ENCODE peak calls at places on chromosomes 5 and 9, in seven cellular contexts. W, Y, C, F, V, P and O are unnamed samples.

GRCh38 chr9:94780516-94780950 is 54.0 kb downstream of the AOPEP start:
- DNase-seq in W (no peak), Y (no peak), C (no peak), F (no peak), V (no peak), P (no peak), O (no peak)

GRCh38 chr5:68459093-68459492 is 243.5 kb downstream of the PIK3R1 start:
- DNase-seq in W (no peak), Y (no peak), C (no peak), F (no peak), V (no peak), P (no peak), O (no peak)

GRCh38 chr9:106934831-106935230 is 71.9 kb downstream of the ZNF462 start:
- DNase-seq in W (no peak), Y (no peak), C (no peak), F (no peak), V (no peak), P (no peak), O (no peak)

GRCh38 chr5:68277427-68277826 is 61.9 kb downstream of the PIK3R1 start:
- DNase-seq in W (no peak), Y (no peak), C (no peak), F (no peak), V (no peak), P (no peak), O (no peak)

GRCh38 chr9:118595719-118596305 is 773.4 kb downstream of the BRINP1 start:
- DNase-seq in W (peak; percentile 17), Y (no peak), C (no peak), F (peak; percentile 24), V (peak; percentile 7), P (no peak), O (peak; percentile 66)

GRCh38 chr5:83972909-83973308 is 252.3 kb upstream of the HAPLN1 start:
- DNase-seq in W (no peak), Y (no peak), C (no peak), F (no peak), V (no peak), P (no peak), O (no peak)

GRCh38 chr9:22206833-22207232 is 197.7 kb upstream of the CDKN2B start:
- DNase-seq in W (no peak), Y (no peak), C (no peak), F (no peak), V (no peak), P (no peak), O (no peak)

GRCh38 chr5:66595877-66596790 is at the start of gene MAST4:
- DNase-seq in W (peak; percentile 84), Y (peak; percentile 43), C (peak; percentile 95), F (peak; percentile 89), V (peak; percentile 91), P (peak; percentile 92), O (peak; percentile 92)

GRCh38 chr9:94159069-94159915 is 75.0 kb downstream of the PTPDC1 start:
- DNase-seq in W (no peak), Y (no peak), C (no peak), F (no peak), V (no peak), P (no peak), O (no peak)

GRCh38 chr5:159504857-159505304 is 174.6 kb upstream of the IL12B start:
- DNase-seq in W (no peak), Y (no peak), C (peak; percentile 62), F (peak; percentile 88), V (no peak), P (no peak), O (peak; percentile 67)

GRCh38 chr5:127975961-127976360 is 107.6 kb upstream of the SLC12A2 start:
- DNase-seq in W (no peak), Y (no peak), C (no peak), F (no peak), V (no peak), P (no peak), O (no peak)

DNA sequence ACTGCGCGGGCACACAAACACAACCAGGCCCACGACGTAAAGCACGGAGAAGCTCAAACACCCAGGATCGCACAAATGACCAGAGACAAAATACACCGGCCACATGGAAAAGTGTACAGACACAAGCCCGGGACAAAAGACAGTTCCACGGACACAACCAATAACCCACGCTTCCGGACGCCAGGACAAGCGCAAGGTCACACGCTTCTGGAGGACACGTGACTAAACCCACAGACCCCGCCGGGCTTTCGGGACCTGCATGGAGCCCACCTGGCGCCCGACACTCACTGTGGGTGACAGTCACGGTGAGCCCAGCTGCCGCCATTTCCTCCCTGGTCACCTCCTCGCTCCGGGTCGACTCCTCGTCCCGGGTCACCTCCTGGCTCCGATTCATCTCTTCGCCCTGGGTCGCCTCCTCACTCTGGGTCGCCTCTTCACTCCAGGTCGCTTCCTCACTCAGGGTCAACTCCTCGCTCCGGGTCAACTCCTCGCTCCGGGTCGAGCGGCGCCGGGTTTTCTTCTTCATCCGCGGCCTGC is 504 bp downstream of the BAG1 start:
- DNase-seq in W (peak; percentile 57), Y (no peak), C (no peak), F (peak; percentile 67), V (peak; percentile 59), P (peak; percentile 50), O (peak; percentile 83)
- H3K4me1 ChIP-seq in W (peaks cover 36% of the 10 kb centered on the region), Y (peaks cover 40% of the 10 kb centered on the region), C (peaks cover 11% of the 10 kb centered on the region), F (peaks cover 30% of the 10 kb centered on the region), V (peaks cover 19% of the 10 kb centered on the region), P (peaks cover 29% of the 10 kb centered on the region), O (peaks cover 17% of the 10 kb centered on the region)

GRCh38 chr9:99262949-99263418 is 40.9 kb downstream of the SEC61B start:
- DNase-seq in W (no peak), Y (no peak), C (no peak), F (no peak), V (no peak), P (no peak), O (no peak)

GRCh38 chr9:99261923-99262322 is 39.8 kb downstream of the SEC61B start:
- DNase-seq in W (no peak), Y (no peak), C (no peak), F (no peak), V (no peak), P (no peak), O (no peak)

GRCh38 chr9:99255651-99256050 is 33.6 kb downstream of the SEC61B start:
- DNase-seq in W (no peak), Y (no peak), C (no peak), F (no peak), V (no peak), P (no peak), O (no peak)

GRCh38 chr9:99257723-99258364 is 35.8 kb downstream of the SEC61B start:
- DNase-seq in W (no peak), Y (no peak), C (no peak), F (no peak), V (no peak), P (no peak), O (no peak)

DNA sequence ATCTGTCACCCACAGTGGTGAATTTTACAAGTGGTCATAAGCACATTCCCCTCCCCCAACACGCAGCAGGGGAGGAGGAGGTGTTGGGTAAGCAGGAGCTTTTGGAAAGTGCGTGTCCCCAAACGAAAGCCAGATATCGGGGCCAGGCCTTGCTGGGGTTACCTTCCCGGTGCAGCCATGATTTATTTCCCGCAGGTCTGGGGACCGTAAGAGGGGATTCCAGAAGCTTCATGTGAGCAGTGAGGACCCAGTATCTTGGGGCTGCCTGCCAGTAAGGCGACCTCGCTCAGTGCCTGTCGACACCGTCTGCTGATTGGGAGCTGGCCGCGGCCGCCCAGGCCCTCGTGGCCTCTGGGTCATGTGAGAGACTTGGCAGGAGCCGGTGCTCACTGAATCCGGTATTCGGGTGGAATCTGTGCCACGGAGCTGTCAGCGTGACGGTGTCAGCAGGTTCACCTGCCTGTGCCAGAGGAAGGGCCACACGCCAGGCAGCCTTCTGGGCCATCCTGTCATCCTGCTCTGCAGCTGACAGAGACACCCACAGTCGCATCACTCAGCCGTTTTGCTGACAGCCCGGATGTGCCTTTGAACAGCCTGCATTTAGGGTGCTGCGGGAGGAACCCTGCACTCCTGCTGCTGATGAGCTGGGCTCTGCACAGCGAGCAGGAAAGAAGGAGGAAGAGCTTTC is 37.3 kb downstream of the SEC61B start:
- DNase-seq in W (no peak), Y (peak; percentile 65), C (peak; percentile 83), F (peak; percentile 81), V (peak; percentile 42), P (peak; percentile 73), O (peak; percentile 93)
- H3K4me3 ChIP-seq in W (no peak overlapping the region), Y (peak overlapping the region; percentile 15), C (peak overlapping the region; percentile 36), F (peak overlapping the region; percentile 49), V (peak overlapping the region; percentile 14), P (peak overlapping the region; percentile 29), O (peak overlapping the region; percentile 52)

DNA sequence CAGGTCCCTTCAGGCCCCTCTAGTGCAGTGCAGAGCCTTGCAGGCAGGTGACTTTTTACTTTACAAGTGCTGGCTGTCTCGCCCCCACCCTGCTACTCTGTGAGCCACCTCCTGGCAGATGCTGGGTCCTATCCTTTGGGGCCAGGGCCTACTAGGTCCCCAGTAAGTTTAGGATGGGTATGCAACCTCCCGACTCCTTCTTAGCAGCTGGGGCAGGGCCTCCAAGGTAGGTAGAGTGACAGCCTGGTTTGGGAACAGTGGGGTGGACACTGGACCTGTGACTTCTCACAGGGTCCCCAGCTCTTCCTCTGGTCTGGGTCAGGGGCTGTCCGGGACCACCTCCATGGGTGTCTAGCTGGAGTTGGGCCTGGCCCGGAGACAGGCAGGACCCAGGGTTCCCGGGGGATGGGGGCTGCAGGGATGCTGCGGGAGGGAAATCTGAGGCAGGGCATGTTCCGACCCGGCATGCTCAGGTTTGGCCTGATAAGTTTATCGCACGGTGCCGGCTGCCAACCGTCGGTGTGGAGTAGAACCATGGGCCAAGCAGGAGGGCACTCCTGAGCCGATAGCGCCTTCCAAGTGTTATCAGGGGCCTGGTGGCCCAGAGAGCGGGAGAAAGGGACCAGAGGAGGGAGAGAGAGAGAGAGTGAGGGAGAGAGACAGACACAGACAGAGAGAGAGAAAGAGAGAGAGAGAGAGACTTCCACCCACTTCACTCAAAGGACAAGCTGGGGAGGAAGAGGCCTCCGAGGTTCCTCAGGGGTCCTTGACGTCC is 20.6 kb downstream of the GFI1B start:
- DNase-seq in W (no peak), Y (no peak), C (no peak), F (no peak), V (no peak), P (no peak), O (no peak)
- TF ChIP-seq EP300 in W (no peak), Y (no peak), C (no peak), F (no peak), V (no peak), P (no peak), O (no peak)

DNA sequence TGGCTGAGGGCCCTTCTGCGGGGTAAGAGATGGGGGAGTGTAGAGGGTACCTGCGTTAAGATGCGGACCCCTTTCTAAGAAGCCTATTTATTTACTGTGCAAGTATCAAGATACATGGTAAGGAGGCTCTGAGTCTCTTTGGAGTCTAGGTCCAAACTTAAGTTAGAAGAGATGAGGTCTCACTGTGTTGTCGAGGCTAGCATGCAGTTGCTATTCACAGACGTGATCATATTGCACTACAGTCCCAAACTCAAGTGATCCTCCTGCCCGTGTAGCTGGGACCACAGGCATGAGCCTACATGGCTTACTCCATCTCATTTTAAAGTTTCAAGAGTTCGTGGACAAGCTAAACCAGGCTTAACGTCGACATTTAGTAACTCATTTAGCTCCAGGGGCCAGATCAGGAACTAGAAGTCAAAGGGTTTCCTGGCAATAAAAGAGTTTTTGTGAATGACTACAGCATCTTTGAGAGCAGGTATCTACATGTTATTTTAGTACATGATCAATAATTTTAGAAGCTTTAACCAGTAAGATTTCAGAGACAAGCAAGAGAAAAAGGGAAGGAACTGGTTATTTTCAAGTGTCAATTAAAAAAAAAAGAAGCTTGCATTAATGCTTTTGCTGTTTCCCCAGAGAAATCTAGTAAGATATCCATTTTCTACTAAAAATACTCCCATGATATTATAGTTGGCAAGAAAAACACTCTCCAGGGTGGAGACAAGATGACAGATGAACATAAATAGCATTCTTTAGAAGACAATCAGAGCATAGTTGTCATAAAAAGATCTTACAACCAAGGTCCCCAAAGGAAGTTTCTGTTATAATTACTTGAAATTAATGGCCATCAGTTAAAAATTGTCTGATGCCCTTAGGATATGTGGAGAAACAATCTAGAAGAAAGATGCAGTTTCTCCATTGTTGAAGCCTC is 141.3 kb downstream of the SCAMP1 start:
- DNase-seq in W (no peak), Y (no peak), C (no peak), F (no peak), V (no peak), P (no peak), O (no peak)
- H3K4me1 ChIP-seq in W (peaks cover 29% of the 10 kb centered on the region), Y (peaks cover 83% of the 10 kb centered on the region), C (peaks cover 23% of the 10 kb centered on the region), F (peaks cover 44% of the 10 kb centered on the region), V (peaks cover 30% of the 10 kb centered on the region), P (peaks cover 29% of the 10 kb centered on the region), O (peaks cover 71% of the 10 kb centered on the region)